ENCODE peak calls at places on chromosomes 12 and 14, in seven cellular contexts. One of them, this sample, is unnamed.

GRCh38 chr14:72679591-72680151 is 214.2 kb downstream of the DPF3 start:
- DNase-seq in A549: no peak
- DNase-seq in IMR-90: peak; percentile 23
- DNase-seq in prostate gland: no peak
- DNase-seq in sigmoid colon: no peak
- DNase-seq in aorta: no peak
- DNase-seq in body of pancreas: no peak
- DNase-seq in this sample: no peak

GRCh38 chr14:96072746-96073145 is 33.6 kb downstream of the C14orf132 start:
- DNase-seq in A549: no peak
- DNase-seq in sigmoid colon: no peak
- DNase-seq in IMR-90: no peak
- DNase-seq in body of pancreas: no peak
- DNase-seq in prostate gland: no peak
- DNase-seq in aorta: no peak
- DNase-seq in this sample: no peak

GRCh38 chr14:55265197-55265596 is 6.0 kb upstream of the FBXO34 start:
- DNase-seq in body of pancreas: no peak
- DNase-seq in aorta: no peak
- DNase-seq in sigmoid colon: no peak
- DNase-seq in IMR-90: no peak
- DNase-seq in prostate gland: no peak
- DNase-seq in A549: no peak
- DNase-seq in this sample: no peak

GRCh38 chr12:9674226-9674590 is 4.7 kb downstream of the CLEC2D start:
- DNase-seq in IMR-90: no peak
- DNase-seq in sigmoid colon: no peak
- DNase-seq in A549: no peak
- DNase-seq in prostate gland: no peak
- DNase-seq in body of pancreas: no peak
- DNase-seq in aorta: no peak
- DNase-seq in this sample: no peak

GRCh38 chr12:91109148-91109564 is 2.1 kb downstream of the LUM start:
- DNase-seq in IMR-90: peak; percentile 80
- DNase-seq in A549: no peak
- DNase-seq in body of pancreas: peak; percentile 74
- DNase-seq in prostate gland: peak; percentile 27
- DNase-seq in sigmoid colon: peak; percentile 85
- DNase-seq in aorta: peak; percentile 88
- DNase-seq in this sample: peak; percentile 78

GRCh38 chr14:77511486-77512162 is 13.0 kb upstream of the ISM2 start:
- DNase-seq in IMR-90: no peak
- DNase-seq in sigmoid colon: no peak
- DNase-seq in A549: no peak
- DNase-seq in prostate gland: no peak
- DNase-seq in aorta: no peak
- DNase-seq in body of pancreas: no peak
- DNase-seq in this sample: no peak

GRCh38 chr14:22305563-22306127 is 283.4 kb downstream of the DAD1 start:
- DNase-seq in body of pancreas: no peak
- DNase-seq in aorta: no peak
- DNase-seq in A549: no peak
- DNase-seq in sigmoid colon: no peak
- DNase-seq in IMR-90: peak; percentile 33
- DNase-seq in prostate gland: no peak
- DNase-seq in this sample: no peak

GRCh38 chr12:96242597-96242996 is 48.4 kb downstream of the ELK3 start:
- DNase-seq in prostate gland: no peak
- DNase-seq in sigmoid colon: peak; percentile 72
- DNase-seq in A549: no peak
- DNase-seq in body of pancreas: no peak
- DNase-seq in IMR-90: no peak
- DNase-seq in aorta: no peak
- DNase-seq in this sample: no peak

GRCh38 chr12:50309950-50310349 is 26.6 kb upstream of the LIMA1 start:
- DNase-seq in A549: no peak
- DNase-seq in IMR-90: no peak
- DNase-seq in prostate gland: no peak
- DNase-seq in sigmoid colon: no peak
- DNase-seq in aorta: no peak
- DNase-seq in body of pancreas: no peak
- DNase-seq in this sample: no peak

GRCh38 chr14:74539503-74539902 is 45.9 kb downstream of the ISCA2 start:
- DNase-seq in body of pancreas: no peak
- DNase-seq in A549: no peak
- DNase-seq in prostate gland: no peak
- DNase-seq in aorta: peak; percentile 49
- DNase-seq in sigmoid colon: no peak
- DNase-seq in IMR-90: no peak
- DNase-seq in this sample: no peak

GRCh38 chr14:69999246-69999645 is 120.0 kb downstream of the SMOC1 start:
- DNase-seq in IMR-90: peak; percentile 100
- DNase-seq in prostate gland: no peak
- DNase-seq in body of pancreas: peak; percentile 76
- DNase-seq in aorta: no peak
- DNase-seq in A549: peak; percentile 80
- DNase-seq in sigmoid colon: no peak
- DNase-seq in this sample: peak; percentile 77

GRCh38 chr14:105069554-105069886 is 4.3 kb upstream of the GPR132 start:
- DNase-seq in sigmoid colon: no peak
- DNase-seq in body of pancreas: no peak
- DNase-seq in prostate gland: no peak
- DNase-seq in A549: no peak
- DNase-seq in aorta: peak; percentile 71
- DNase-seq in IMR-90: no peak
- DNase-seq in this sample: no peak

GRCh38 chr14:105066285-105067071 is 1.2 kb upstream of the GPR132 start:
- DNase-seq in A549: no peak
- DNase-seq in sigmoid colon: no peak
- DNase-seq in prostate gland: no peak
- DNase-seq in IMR-90: no peak
- DNase-seq in aorta: peak; percentile 70
- DNase-seq in body of pancreas: no peak
- DNase-seq in this sample: no peak

GRCh38 chr14:105068818-105069217 is 3.6 kb upstream of the GPR132 start:
- DNase-seq in A549: no peak
- DNase-seq in body of pancreas: no peak
- DNase-seq in IMR-90: no peak
- DNase-seq in aorta: no peak
- DNase-seq in sigmoid colon: no peak
- DNase-seq in prostate gland: no peak
- DNase-seq in this sample: no peak

GRCh38 chr14:105067140-105067968 is 2.1 kb upstream of the GPR132 start:
- DNase-seq in IMR-90: peak; percentile 61
- DNase-seq in prostate gland: no peak
- DNase-seq in aorta: no peak
- DNase-seq in body of pancreas: no peak
- DNase-seq in sigmoid colon: no peak
- DNase-seq in A549: no peak
- DNase-seq in this sample: no peak

GRCh38 chr14:105067969-105068301 is 2.7 kb upstream of the GPR132 start:
- DNase-seq in body of pancreas: no peak
- DNase-seq in aorta: no peak
- DNase-seq in A549: no peak
- DNase-seq in prostate gland: no peak
- DNase-seq in sigmoid colon: no peak
- DNase-seq in IMR-90: no peak
- DNase-seq in this sample: no peak
- H3K4me1 ChIP-seq in body of pancreas: no peaks in the 10 kb centered on the region
- H3K4me1 ChIP-seq in aorta: no peaks in the 10 kb centered on the region
- H3K4me1 ChIP-seq in A549: peaks cover 22% of the 10 kb centered on the region
- H3K4me1 ChIP-seq in prostate gland: no peaks in the 10 kb centered on the region
- H3K4me1 ChIP-seq in sigmoid colon: no peaks in the 10 kb centered on the region
- H3K4me1 ChIP-seq in IMR-90: peaks cover 7% of the 10 kb centered on the region
- H3K4me1 ChIP-seq in this sample: peaks cover 14% of the 10 kb centered on the region

GRCh38 chr12:131024026-131024425 is 70.3 kb downstream of the ADGRD1 start:
- DNase-seq in sigmoid colon: no peak
- DNase-seq in aorta: no peak
- DNase-seq in A549: no peak
- DNase-seq in prostate gland: no peak
- DNase-seq in body of pancreas: no peak
- DNase-seq in IMR-90: no peak
- DNase-seq in this sample: no peak

GRCh38 chr12:131025234-131025633 is 71.5 kb downstream of the ADGRD1 start:
- DNase-seq in sigmoid colon: no peak
- DNase-seq in prostate gland: no peak
- DNase-seq in IMR-90: no peak
- DNase-seq in body of pancreas: no peak
- DNase-seq in A549: no peak
- DNase-seq in aorta: no peak
- DNase-seq in this sample: no peak

GRCh38 chr12:131024721-131025120 is 71.0 kb downstream of the ADGRD1 start:
- DNase-seq in IMR-90: no peak
- DNase-seq in body of pancreas: no peak
- DNase-seq in aorta: no peak
- DNase-seq in A549: no peak
- DNase-seq in sigmoid colon: no peak
- DNase-seq in prostate gland: no peak
- DNase-seq in this sample: no peak

GRCh38 chr12:131027876-131028586 is 74.3 kb downstream of the ADGRD1 start:
- DNase-seq in aorta: no peak
- DNase-seq in IMR-90: no peak
- DNase-seq in prostate gland: no peak
- DNase-seq in A549: no peak
- DNase-seq in body of pancreas: no peak
- DNase-seq in sigmoid colon: no peak
- DNase-seq in this sample: no peak

DNA sequence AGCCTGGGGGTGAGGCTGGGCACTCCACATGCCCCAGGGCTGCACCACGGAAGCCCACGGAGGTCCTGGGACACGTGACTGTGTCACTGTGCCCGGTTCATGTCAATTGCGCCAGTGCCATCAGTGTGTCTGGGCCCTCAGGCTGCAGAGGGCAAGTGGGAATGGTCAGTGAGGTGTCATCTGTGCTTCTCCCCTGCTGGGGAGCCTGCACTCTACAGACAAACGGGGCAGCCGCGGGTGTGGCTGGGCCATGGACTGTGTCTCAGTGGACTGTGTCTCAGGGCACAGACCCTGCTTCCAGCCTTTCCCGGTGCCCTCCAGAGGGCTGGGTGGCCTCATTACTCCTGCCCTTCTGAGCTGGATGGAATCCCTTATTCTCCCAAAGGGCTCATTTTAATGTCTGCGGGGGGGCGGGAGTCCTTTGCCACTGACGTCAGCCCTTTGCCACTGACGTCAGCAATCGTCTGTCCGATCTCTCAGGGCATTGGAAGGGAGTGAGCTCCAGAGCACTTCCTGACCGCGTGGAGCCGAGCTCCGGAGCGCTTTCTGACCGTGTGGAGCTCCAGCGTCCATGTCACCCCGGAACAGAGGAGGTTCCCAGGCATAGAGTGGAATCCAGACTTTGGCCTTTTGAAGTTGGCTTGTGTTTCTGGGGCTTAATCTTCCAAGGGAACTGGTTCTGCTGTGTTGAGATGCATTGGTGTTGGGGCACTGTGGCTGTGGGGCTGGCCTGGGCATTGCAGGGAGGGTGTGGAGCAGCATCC is 72.4 kb downstream of the ADGRD1 start:
- DNase-seq in sigmoid colon: no peak
- DNase-seq in A549: no peak
- DNase-seq in prostate gland: no peak
- DNase-seq in IMR-90: no peak
- DNase-seq in aorta: no peak
- DNase-seq in body of pancreas: no peak
- DNase-seq in this sample: no peak
- H3K9me3 ChIP-seq in sigmoid colon: no peaks in the 10 kb centered on the region
- H3K9me3 ChIP-seq in A549: no peaks in the 10 kb centered on the region
- H3K9me3 ChIP-seq in prostate gland: no peaks in the 10 kb centered on the region
- H3K9me3 ChIP-seq in IMR-90: peaks cover 48% of the 10 kb centered on the region
- H3K9me3 ChIP-seq in aorta: no peaks in the 10 kb centered on the region
- H3K9me3 ChIP-seq in body of pancreas: no peaks in the 10 kb centered on the region
- H3K9me3 ChIP-seq in this sample: no peaks in the 10 kb centered on the region

GRCh38 chr12:106123110-106123509 is 15.6 kb downstream of the NUAK1 start:
- DNase-seq in sigmoid colon: no peak
- DNase-seq in aorta: no peak
- DNase-seq in A549: no peak
- DNase-seq in prostate gland: no peak
- DNase-seq in IMR-90: no peak
- DNase-seq in body of pancreas: no peak
- DNase-seq in this sample: no peak

GRCh38 chr12:106119301-106119700 is 19.5 kb downstream of the NUAK1 start:
- DNase-seq in A549: no peak
- DNase-seq in body of pancreas: no peak
- DNase-seq in aorta: no peak
- DNase-seq in IMR-90: no peak
- DNase-seq in prostate gland: no peak
- DNase-seq in sigmoid colon: no peak
- DNase-seq in this sample: no peak

GRCh38 chr12:106122004-106122403 is 16.8 kb downstream of the NUAK1 start:
- DNase-seq in aorta: no peak
- DNase-seq in sigmoid colon: no peak
- DNase-seq in prostate gland: no peak
- DNase-seq in A549: no peak
- DNase-seq in body of pancreas: no peak
- DNase-seq in IMR-90: no peak
- DNase-seq in this sample: no peak

GRCh38 chr12:106118278-106118820 is 20.4 kb downstream of the NUAK1 start:
- DNase-seq in body of pancreas: no peak
- DNase-seq in A549: no peak
- DNase-seq in sigmoid colon: no peak
- DNase-seq in prostate gland: no peak
- DNase-seq in IMR-90: no peak
- DNase-seq in aorta: no peak
- DNase-seq in this sample: no peak

GRCh38 chr12:106120578-106121105 is 18.1 kb downstream of the NUAK1 start:
- DNase-seq in body of pancreas: peak; percentile 28
- DNase-seq in IMR-90: no peak
- DNase-seq in sigmoid colon: no peak
- DNase-seq in A549: no peak
- DNase-seq in aorta: no peak
- DNase-seq in prostate gland: no peak
- DNase-seq in this sample: no peak
- H3K4me1 ChIP-seq in body of pancreas: peaks cover 12% of the 10 kb centered on the region
- H3K4me1 ChIP-seq in IMR-90: peaks cover 5% of the 10 kb centered on the region
- H3K4me1 ChIP-seq in sigmoid colon: peaks cover 23% of the 10 kb centered on the region
- H3K4me1 ChIP-seq in A549: peaks cover 98% of the 10 kb centered on the region
- H3K4me1 ChIP-seq in aorta: peaks cover 22% of the 10 kb centered on the region
- H3K4me1 ChIP-seq in prostate gland: peaks cover 2% of the 10 kb centered on the region
- H3K4me1 ChIP-seq in this sample: peaks cover 11% of the 10 kb centered on the region

DNA sequence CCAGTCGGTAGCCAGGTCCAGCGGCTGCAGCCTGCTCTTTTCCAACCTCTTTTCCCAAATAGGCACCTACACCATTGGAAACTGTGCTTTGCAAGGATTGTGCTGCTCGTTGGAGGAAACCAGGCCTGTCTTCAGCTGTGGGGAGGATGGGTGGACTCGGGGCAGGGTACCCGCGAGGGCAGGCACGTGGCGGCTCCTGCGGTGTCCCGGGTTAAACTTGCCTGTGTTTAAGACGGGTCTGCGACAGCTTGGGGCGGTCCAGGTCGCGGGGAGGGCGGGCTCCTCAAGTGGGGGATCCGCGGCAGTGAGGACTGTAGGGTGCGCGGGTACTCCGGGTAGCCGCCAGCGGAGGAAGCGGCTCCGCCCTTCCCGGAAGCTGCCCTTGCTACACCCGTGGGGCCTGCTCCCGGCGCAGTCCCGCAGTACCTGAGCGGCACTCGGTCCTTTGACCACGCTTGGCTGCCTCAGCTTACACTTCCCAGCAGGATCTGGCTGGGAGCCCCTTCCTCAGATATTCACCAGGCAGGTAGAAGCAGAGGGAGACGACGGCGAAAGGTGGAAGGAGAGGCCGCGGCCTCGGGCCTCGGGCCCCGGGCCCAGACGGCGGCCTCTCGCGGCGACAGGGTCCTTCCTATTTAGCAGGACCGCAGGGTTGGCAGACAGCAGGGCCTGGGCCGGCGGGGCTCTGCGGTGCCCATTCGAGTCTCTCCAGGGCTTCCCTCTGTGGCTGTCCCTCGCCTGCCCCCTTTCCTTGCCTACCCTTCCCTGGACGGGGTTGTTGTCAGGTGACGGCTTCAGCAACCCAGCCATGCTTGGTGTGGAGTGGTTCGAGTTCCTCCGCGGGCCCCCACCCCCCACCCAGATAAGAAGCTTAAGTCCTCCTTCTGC is 2.9 kb downstream of the TTC6 start:
- DNase-seq in IMR-90: no peak
- DNase-seq in sigmoid colon: no peak
- DNase-seq in prostate gland: no peak
- DNase-seq in A549: no peak
- DNase-seq in aorta: peak; percentile 69
- DNase-seq in body of pancreas: peak; percentile 15
- DNase-seq in this sample: peak; percentile 70
- H3K9me3 ChIP-seq in IMR-90: peaks cover 19% of the 10 kb centered on the region
- H3K9me3 ChIP-seq in sigmoid colon: no peaks in the 10 kb centered on the region
- H3K9me3 ChIP-seq in prostate gland: no peaks in the 10 kb centered on the region
- H3K9me3 ChIP-seq in A549: no peaks in the 10 kb centered on the region
- H3K9me3 ChIP-seq in aorta: no peaks in the 10 kb centered on the region
- H3K9me3 ChIP-seq in body of pancreas: no peaks in the 10 kb centered on the region
- H3K9me3 ChIP-seq in this sample: no peaks in the 10 kb centered on the region

This sample was measured in stomach.